ENCODE peak calls at places on chromosomes 11 and 22, in seven cellular contexts. U is SK-N-SH, V is K562, S is HCT116, G is HepG2, X is H1, T is GM12878. Z is an unnamed sample.

GRCh38 chr11:47858169-47858543 is 10.0 kb upstream of the NUP160 start:
- DNase-seq in U (no peak), V (no peak), S (no peak), G (no peak), X (no peak), T (no peak), Z (peak; percentile 66)

GRCh38 chr22:24807284-24807950 is 1.4 kb downstream of the SGSM1 start:
- DNase-seq in U (peak; percentile 63), V (no peak), S (no peak), G (no peak), X (no peak), T (no peak), Z (no peak)

GRCh38 chr11:78230161-78230877 is 41.6 kb downstream of the USP35 start:
- DNase-seq in U (peak; percentile 54), V (peak; percentile 35), S (no peak), G (no peak), X (peak; percentile 26), T (no peak), Z (no peak)

GRCh38 chr11:117872962-117873827 is 3.3 kb downstream of the FXYD6 start:
- DNase-seq in U (no peak), V (no peak), S (no peak), G (no peak), X (peak; percentile 22), T (no peak), Z (no peak)

GRCh38 chr11:68016161-68016903 is 6.2 kb downstream of the ALDH3B1 start:
- DNase-seq in U (no peak), V (no peak), S (no peak), G (no peak), X (no peak), T (no peak), Z (no peak)

GRCh38 chr11:20089796-20090653 is 70.2 kb downstream of the DBX1 start:
- DNase-seq in U (no peak), V (peak; percentile 67), S (no peak), G (peak; percentile 32), X (no peak), T (no peak), Z (no peak)

GRCh38 chr11:48210052-48210451 is 6.6 kb upstream of the OR4B1 start:
- DNase-seq in U (no peak), V (peak; percentile 15), S (no peak), G (peak; percentile 2), X (no peak), T (no peak), Z (no peak)

GRCh38 chr11:22583963-22584492 is 41.6 kb downstream of the FANCF start:
- DNase-seq in U (no peak), V (no peak), S (no peak), G (no peak), X (no peak), T (no peak), Z (no peak)

GRCh38 chr11:65445604-65446445 is 23.2 kb downstream of the NEAT1 start:
- DNase-seq in U (no peak), V (no peak), S (no peak), G (no peak), X (no peak), T (no peak), Z (no peak)

GRCh38 chr11:18392434-18393321 is 1.7 kb upstream of the LDHA start:
- DNase-seq in U (no peak), V (no peak), S (no peak), G (no peak), X (no peak), T (no peak), Z (no peak)

GRCh38 chr22:48369789-48370507 is 1457.7 kb downstream of the BRD1 start:
- DNase-seq in U (no peak), V (no peak), S (no peak), G (peak; percentile 85), X (peak; percentile 66), T (no peak), Z (no peak)

GRCh38 chr22:48588881-48589450 is 1238.7 kb downstream of the BRD1 start:
- DNase-seq in U (no peak), V (no peak), S (no peak), G (no peak), X (no peak), T (no peak), Z (no peak)

GRCh38 chr22:36741204-36741793 is 34.6 kb downstream of the IFT27 start:
- DNase-seq in U (peak; percentile 75), V (peak; percentile 68), S (peak; percentile 46), G (no peak), X (no peak), T (no peak), Z (no peak)

GRCh38 chr22:36737776-36738175 is 34.2 kb upstream of the CACNG2 start:
- DNase-seq in U (no peak), V (no peak), S (no peak), G (no peak), X (no peak), T (no peak), Z (no peak)

GRCh38 chr11:71333473-71333872 is 81.1 kb upstream of the SHANK2 start:
- DNase-seq in U (no peak), V (no peak), S (no peak), G (no peak), X (no peak), T (no peak), Z (no peak)

GRCh38 chr11:25065711-25066110 is 568.9 kb downstream of the LUZP2 start:
- DNase-seq in U (no peak), V (no peak), S (no peak), G (no peak), X (no peak), T (no peak), Z (peak; percentile 64)

GRCh38 chr11:19307498-19307897 is 66.8 kb upstream of the E2F8 start:
- DNase-seq in U (no peak), V (no peak), S (no peak), G (no peak), X (no peak), T (no peak), Z (no peak)

GRCh38 chr22:35995772-35996171 is 32.9 kb downstream of the RBFOX2 start:
- DNase-seq in U (no peak), V (no peak), S (no peak), G (no peak), X (no peak), T (no peak), Z (no peak)

GRCh38 chr11:119788911-119789560 is 60.0 kb upstream of the NECTIN1 start:
- DNase-seq in U (peak; percentile 78), V (peak; percentile 33), S (no peak), G (no peak), X (no peak), T (no peak), Z (no peak)

GRCh38 chr22:30212363-30212995 is 34.1 kb downstream of the LIF start:
- DNase-seq in U (peak; percentile 30), V (no peak), S (peak; percentile 93), G (peak; percentile 96), X (no peak), T (no peak), Z (peak; percentile 93)

GRCh38 chr11:107592256-107592655 is 1.3 kb downstream of the ELMOD1 start:
- DNase-seq in U (no peak), V (no peak), S (no peak), G (no peak), X (no peak), T (no peak), Z (no peak)

GRCh38 chr11:55501014-55501413 is 53.3 kb upstream of the OR4C15 start:
- DNase-seq in U (no peak), V (no peak), S (no peak), G (no peak), X (no peak), T (no peak), Z (no peak)

GRCh38 chr22:39299829-39300178 is 19.6 kb downstream of the RPL3 start:
- DNase-seq in U (no peak), V (no peak), S (no peak), G (no peak), X (no peak), T (peak; percentile 48), Z (no peak)

GRCh38 chr11:63489879-63490278 is 1.1 kb downstream of the PLAAT5 start:
- DNase-seq in U (no peak), V (no peak), S (no peak), G (no peak), X (no peak), T (no peak), Z (no peak)
- H3K27ac ChIP-seq in U (no peak overlapping the region), V (no peak overlapping the region), S (no peak overlapping the region), G (no peak overlapping the region), X (peak overlapping the region; percentile 1), T (no peak overlapping the region), Z (no peak overlapping the region)

GRCh38 chr22:28711341-28711740 is 30.3 kb downstream of the CHEK2 start:
- DNase-seq in U (no peak), V (no peak), S (no peak), G (no peak), X (no peak), T (no peak), Z (no peak)
- TF ChIP-seq SIN3A in U (no peak), V (no peak), S (no peak), G (no peak), X (no peak), T (no peak), Z (no peak)

DNA sequence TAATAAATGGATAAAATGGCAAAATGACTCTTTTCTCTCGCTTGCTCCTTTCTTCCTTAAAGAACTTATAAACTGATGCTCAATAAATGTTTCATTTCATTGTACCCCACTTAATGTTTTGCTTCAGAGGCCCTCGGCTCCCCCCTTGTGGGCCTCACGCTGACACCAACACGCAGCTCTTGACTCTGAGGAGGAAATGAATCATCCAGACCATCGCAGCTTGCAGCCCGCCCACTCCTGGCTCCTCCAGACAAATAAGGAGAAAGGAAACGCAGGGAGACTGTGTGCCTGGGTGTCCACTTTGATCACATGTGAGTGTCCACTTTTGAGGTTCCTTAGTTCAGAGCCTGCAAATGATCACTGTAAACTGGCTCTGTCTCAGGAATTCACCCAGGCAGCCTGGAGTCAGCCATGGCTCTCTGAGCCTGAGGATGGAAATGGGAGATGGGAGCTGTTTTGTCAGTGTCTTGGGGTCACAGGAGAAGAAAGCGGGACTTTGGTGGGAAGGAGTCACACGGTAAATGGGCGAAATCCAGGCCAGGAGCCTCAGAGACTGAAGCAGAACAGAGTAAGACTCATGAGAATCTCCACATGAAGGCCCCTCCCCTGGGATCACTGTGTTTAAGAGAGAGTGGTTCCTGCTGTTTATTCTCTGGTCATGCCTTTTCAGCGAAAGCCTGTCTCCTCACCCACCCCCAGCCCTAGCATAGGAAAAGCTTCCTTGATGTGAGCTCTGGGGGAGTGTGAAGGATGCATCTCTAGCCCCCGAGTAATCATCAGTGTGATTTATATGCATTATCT is 96.5 kb downstream of the CWC15 start:
- DNase-seq in U (no peak), V (peak; percentile 71), S (peak; percentile 72), G (peak; percentile 9), X (no peak), T (peak; percentile 31), Z (peak; percentile 84)
- H3K27ac ChIP-seq in U (peak overlapping the region; percentile 89), V (peak overlapping the region; percentile 58), S (peak overlapping the region; percentile 34), G (no peak overlapping the region), X (no peak overlapping the region), T (no peak overlapping the region), Z (peak overlapping the region; percentile 68)

DNA sequence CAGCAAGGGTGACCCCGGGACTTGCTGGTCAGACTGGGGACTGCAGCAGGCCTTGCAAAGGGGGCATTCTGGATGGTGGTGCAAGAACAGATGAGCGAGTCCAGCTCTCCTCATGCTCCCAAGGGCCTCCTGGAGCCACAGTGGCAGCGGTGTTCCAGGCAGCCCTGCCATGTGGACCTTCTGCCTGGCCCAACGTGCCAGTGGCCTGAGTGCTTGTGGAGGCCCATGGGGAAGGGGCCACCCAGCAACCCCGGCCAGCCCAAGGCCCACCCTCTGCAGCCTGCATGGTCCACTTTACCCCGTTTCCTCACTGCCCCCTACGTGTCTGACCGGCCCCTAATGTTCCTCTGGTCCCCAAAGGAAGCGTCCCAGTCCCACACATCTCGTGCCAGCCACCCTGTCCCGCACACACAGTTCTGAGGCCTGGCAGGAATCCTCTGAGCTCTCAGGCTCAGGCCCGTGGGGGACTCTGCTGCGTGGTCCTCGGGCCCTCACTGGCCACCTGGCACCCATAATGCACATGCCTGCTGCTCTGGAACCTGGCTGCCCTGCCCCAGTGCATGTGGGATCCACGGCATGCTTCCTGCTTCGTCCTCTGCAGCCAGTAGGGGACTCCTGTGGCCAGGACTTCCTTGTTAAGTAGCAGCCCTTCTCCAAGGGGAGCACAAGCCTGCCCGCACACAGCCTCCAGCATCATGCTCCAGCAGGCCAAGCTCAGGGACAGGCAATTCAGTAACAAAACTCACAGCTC is 85.5 kb downstream of the DGCR2 start:
- DNase-seq in U (no peak), V (no peak), S (no peak), G (no peak), X (no peak), T (no peak), Z (no peak)
- TF ChIP-seq SIN3A in U (no peak), V (no peak), S (no peak), G (no peak), X (no peak), T (no peak), Z (no peak)

Z was measured in Panc1.